ENCODE peak calls at places on chromosomes 3 and 15, in six cellular contexts. One of them, this sample, is unnamed.

GRCh38 chr3:16132926-16133325 is 41.6 kb upstream of the GALNT15 start:
- DNase-seq in gastrocnemius medialis: peak
- DNase-seq in heart left ventricle: peak
- DNase-seq in tibial nerve: no peak
- DNase-seq in H54: no peak
- DNase-seq in IMR-90: peak
- DNase-seq in this sample: no peak

GRCh38 chr3:188721312-188721711 is 450.5 kb upstream of the TPRG1 start:
- DNase-seq in gastrocnemius medialis: no peak
- DNase-seq in heart left ventricle: no peak
- DNase-seq in tibial nerve: no peak
- DNase-seq in H54: no peak
- DNase-seq in IMR-90: no peak
- DNase-seq in this sample: no peak

GRCh38 chr3:134681527-134681910 is 30.7 kb upstream of the KY start:
- DNase-seq in gastrocnemius medialis: no peak
- DNase-seq in heart left ventricle: no peak
- DNase-seq in tibial nerve: no peak
- DNase-seq in H54: no peak
- DNase-seq in IMR-90: no peak
- DNase-seq in this sample: no peak

GRCh38 chr3:101735833-101736232 is 11.4 kb downstream of the CEP97 start:
- DNase-seq in gastrocnemius medialis: no peak
- DNase-seq in heart left ventricle: no peak
- DNase-seq in tibial nerve: no peak
- DNase-seq in H54: no peak
- DNase-seq in IMR-90: no peak
- DNase-seq in this sample: no peak

GRCh38 chr3:46934508-46935167 is 41.9 kb downstream of the CCDC12 start:
- DNase-seq in gastrocnemius medialis: no peak
- DNase-seq in heart left ventricle: peak
- DNase-seq in tibial nerve: no peak
- DNase-seq in H54: peak
- DNase-seq in IMR-90: no peak
- DNase-seq in this sample: peak

GRCh38 chr15:89680282-89680873 is 1.2 kb upstream of the PLIN1 start:
- DNase-seq in gastrocnemius medialis: peak
- DNase-seq in heart left ventricle: peak
- DNase-seq in tibial nerve: peak
- DNase-seq in H54: no peak
- DNase-seq in IMR-90: peak
- DNase-seq in this sample: no peak

GRCh38 chr3:130601662-130602061 is 84.7 kb downstream of the COL6A6 start:
- DNase-seq in gastrocnemius medialis: no peak
- DNase-seq in heart left ventricle: no peak
- DNase-seq in tibial nerve: no peak
- DNase-seq in H54: no peak
- DNase-seq in IMR-90: peak
- DNase-seq in this sample: no peak

GRCh38 chr3:125110016-125110875 is 54.4 kb upstream of the HEG1 start:
- DNase-seq in gastrocnemius medialis: no peak
- DNase-seq in heart left ventricle: no peak
- DNase-seq in tibial nerve: no peak
- DNase-seq in H54: peak
- DNase-seq in IMR-90: peak
- DNase-seq in this sample: no peak

GRCh38 chr3:68985391-68985790 is 28.1 kb downstream of the EOGT start:
- DNase-seq in gastrocnemius medialis: no peak
- DNase-seq in heart left ventricle: no peak
- DNase-seq in tibial nerve: no peak
- DNase-seq in H54: no peak
- DNase-seq in IMR-90: peak
- DNase-seq in this sample: no peak

GRCh38 chr3:113736548-113737089 is 9.4 kb downstream of the NAA50 start:
- DNase-seq in gastrocnemius medialis: no peak
- DNase-seq in heart left ventricle: no peak
- DNase-seq in tibial nerve: no peak
- DNase-seq in H54: no peak
- DNase-seq in IMR-90: peak
- DNase-seq in this sample: peak

GRCh38 chr3:41768363-41768762 is 193.5 kb downstream of the ULK4 start:
- DNase-seq in gastrocnemius medialis: no peak
- DNase-seq in heart left ventricle: no peak
- DNase-seq in tibial nerve: no peak
- DNase-seq in H54: no peak
- DNase-seq in IMR-90: no peak
- DNase-seq in this sample: no peak

GRCh38 chr15:29538110-29538509 is 268.5 kb upstream of the NSMCE3 start:
- DNase-seq in gastrocnemius medialis: no peak
- DNase-seq in heart left ventricle: no peak
- DNase-seq in tibial nerve: no peak
- DNase-seq in H54: no peak
- DNase-seq in IMR-90: no peak
- DNase-seq in this sample: no peak

GRCh38 chr3:187982149-187982548 is 171.8 kb upstream of the LPP start:
- DNase-seq in gastrocnemius medialis: no peak
- DNase-seq in heart left ventricle: no peak
- DNase-seq in tibial nerve: no peak
- DNase-seq in H54: no peak
- DNase-seq in IMR-90: no peak
- DNase-seq in this sample: no peak

GRCh38 chr3:49006591-49007067 is 562 bp upstream of the WDR6 start:
- DNase-seq in gastrocnemius medialis: no peak
- DNase-seq in heart left ventricle: peak
- DNase-seq in tibial nerve: no peak
- DNase-seq in H54: no peak
- DNase-seq in IMR-90: peak
- DNase-seq in this sample: peak

GRCh38 chr3:40842714-40843113 is 318.0 kb downstream of the ZNF621 start:
- DNase-seq in gastrocnemius medialis: no peak
- DNase-seq in heart left ventricle: no peak
- DNase-seq in tibial nerve: no peak
- DNase-seq in H54: no peak
- DNase-seq in IMR-90: no peak
- DNase-seq in this sample: no peak

GRCh38 chr15:63605816-63606215 is 8.6 kb downstream of the FBXL22 start:
- DNase-seq in gastrocnemius medialis: no peak
- DNase-seq in heart left ventricle: no peak
- DNase-seq in tibial nerve: no peak
- DNase-seq in H54: no peak
- DNase-seq in IMR-90: no peak
- DNase-seq in this sample: no peak

GRCh38 chr15:71812966-71813722 is 2.8 kb downstream of the NR2E3 start:
- DNase-seq in gastrocnemius medialis: peak
- DNase-seq in heart left ventricle: no peak
- DNase-seq in tibial nerve: no peak
- DNase-seq in H54: no peak
- DNase-seq in IMR-90: no peak
- DNase-seq in this sample: no peak

GRCh38 chr3:78562318-78562717 is 1205.5 kb downstream of the ROBO1 start:
- DNase-seq in gastrocnemius medialis: no peak
- DNase-seq in heart left ventricle: no peak
- DNase-seq in tibial nerve: no peak
- DNase-seq in H54: no peak
- DNase-seq in IMR-90: no peak
- DNase-seq in this sample: no peak

GRCh38 chr3:72393455-72393854 is 454.8 kb downstream of the SHQ1 start:
- DNase-seq in gastrocnemius medialis: no peak
- DNase-seq in heart left ventricle: no peak
- DNase-seq in tibial nerve: no peak
- DNase-seq in H54: no peak
- DNase-seq in IMR-90: no peak
- DNase-seq in this sample: no peak

GRCh38 chr15:90638241-90638691 is 78.9 kb upstream of the BLM start:
- DNase-seq in gastrocnemius medialis: no peak
- DNase-seq in heart left ventricle: no peak
- DNase-seq in tibial nerve: no peak
- DNase-seq in H54: no peak
- DNase-seq in IMR-90: no peak
- DNase-seq in this sample: no peak

GRCh38 chr15:59298255-59298856 is 74.3 kb downstream of the MYO1E start:
- DNase-seq in gastrocnemius medialis: no peak
- DNase-seq in heart left ventricle: no peak
- DNase-seq in tibial nerve: no peak
- DNase-seq in H54: no peak
- DNase-seq in IMR-90: peak
- DNase-seq in this sample: no peak

GRCh38 chr3:163878396-163878795 is 1199.9 kb downstream of the SI start:
- DNase-seq in gastrocnemius medialis: no peak
- DNase-seq in heart left ventricle: no peak
- DNase-seq in tibial nerve: no peak
- DNase-seq in H54: no peak
- DNase-seq in IMR-90: no peak
- DNase-seq in this sample: no peak

GRCh38 chr15:99137111-99137546 is 32.2 kb downstream of the SYNM start:
- DNase-seq in gastrocnemius medialis: no peak
- DNase-seq in heart left ventricle: no peak
- DNase-seq in tibial nerve: no peak
- DNase-seq in H54: no peak
- DNase-seq in IMR-90: no peak
- DNase-seq in this sample: no peak

GRCh38 chr3:38555926-38556325 is 59.8 kb downstream of the EXOG start:
- DNase-seq in gastrocnemius medialis: no peak
- DNase-seq in heart left ventricle: no peak
- DNase-seq in tibial nerve: no peak
- DNase-seq in H54: no peak
- DNase-seq in IMR-90: no peak
- DNase-seq in this sample: no peak

GRCh38 chr15:49045691-49046112 is 544 bp downstream of the SECISBP2L start:
- DNase-seq in gastrocnemius medialis: peak
- DNase-seq in heart left ventricle: no peak
- DNase-seq in tibial nerve: no peak
- DNase-seq in H54: peak
- DNase-seq in IMR-90: peak
- DNase-seq in this sample: peak

GRCh38 chr15:56208185-56208584 is 35.5 kb downstream of the RFX7 start:
- DNase-seq in gastrocnemius medialis: no peak
- DNase-seq in heart left ventricle: no peak
- DNase-seq in tibial nerve: no peak
- DNase-seq in H54: no peak
- DNase-seq in IMR-90: no peak
- DNase-seq in this sample: no peak

GRCh38 chr3:126003447-126004190 is 34.6 kb downstream of the ROPN1B start:
- DNase-seq in gastrocnemius medialis: no peak
- DNase-seq in heart left ventricle: no peak
- DNase-seq in tibial nerve: no peak
- DNase-seq in H54: no peak
- DNase-seq in IMR-90: no peak
- DNase-seq in this sample: no peak

DNA sequence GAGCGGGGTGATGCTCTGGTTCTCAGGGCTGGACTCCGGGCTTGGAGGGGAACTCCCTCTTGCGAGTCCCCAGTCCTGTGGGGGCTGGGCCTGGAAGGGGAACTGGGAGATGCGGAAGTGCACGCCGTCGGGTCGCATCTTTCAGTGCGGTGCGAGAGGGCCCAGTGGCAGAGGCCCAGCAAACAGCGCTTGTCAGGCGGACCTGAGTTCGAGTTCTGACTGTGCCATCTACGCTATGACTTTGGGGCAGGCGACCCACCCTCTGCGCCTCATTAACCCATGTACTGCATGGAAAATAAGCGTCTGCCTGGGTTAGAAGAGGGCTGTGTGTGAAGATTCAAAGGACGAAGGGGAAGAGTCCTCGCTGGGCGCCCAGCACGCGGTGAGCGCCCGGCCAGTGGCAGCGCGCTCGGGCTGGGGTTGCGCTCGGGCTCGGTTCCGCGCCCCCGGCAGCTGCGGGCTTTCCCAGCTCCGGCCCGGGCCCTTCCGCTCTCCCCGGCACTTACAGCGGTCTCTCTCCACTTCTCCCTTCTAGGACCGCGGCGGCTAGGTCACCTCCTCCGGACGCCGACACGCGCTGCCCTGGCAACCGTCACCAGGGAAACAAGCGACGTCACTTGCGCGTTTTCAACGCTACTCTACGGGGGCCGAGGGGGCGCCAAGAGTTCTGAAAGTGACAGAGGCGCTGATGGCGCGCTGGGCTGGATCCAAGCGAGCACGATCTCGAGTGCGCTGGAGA is at the start of gene CCDC13:
- DNase-seq in gastrocnemius medialis: peak
- DNase-seq in heart left ventricle: peak
- DNase-seq in tibial nerve: peak
- DNase-seq in H54: peak
- DNase-seq in IMR-90: peak
- DNase-seq in this sample: peak
- TF ChIP-seq POLR2A in gastrocnemius medialis: no peak
- TF ChIP-seq POLR2A in heart left ventricle: no peak
- TF ChIP-seq POLR2A in tibial nerve: peak
- TF ChIP-seq POLR2A in H54: no peak
- TF ChIP-seq POLR2A in IMR-90: no peak
- TF ChIP-seq POLR2A in this sample: peak

GRCh38 chr3:152403632-152404066 is 134.9 kb downstream of the MBNL1 start:
- DNase-seq in gastrocnemius medialis: peak
- DNase-seq in heart left ventricle: peak
- DNase-seq in tibial nerve: peak
- DNase-seq in H54: no peak
- DNase-seq in IMR-90: peak
- DNase-seq in this sample: no peak
- TF ChIP-seq POLR2A in gastrocnemius medialis: peak
- TF ChIP-seq POLR2A in heart left ventricle: no peak
- TF ChIP-seq POLR2A in tibial nerve: peak
- TF ChIP-seq POLR2A in H54: no peak
- TF ChIP-seq POLR2A in IMR-90: no peak
- TF ChIP-seq POLR2A in this sample: no peak

DNA sequence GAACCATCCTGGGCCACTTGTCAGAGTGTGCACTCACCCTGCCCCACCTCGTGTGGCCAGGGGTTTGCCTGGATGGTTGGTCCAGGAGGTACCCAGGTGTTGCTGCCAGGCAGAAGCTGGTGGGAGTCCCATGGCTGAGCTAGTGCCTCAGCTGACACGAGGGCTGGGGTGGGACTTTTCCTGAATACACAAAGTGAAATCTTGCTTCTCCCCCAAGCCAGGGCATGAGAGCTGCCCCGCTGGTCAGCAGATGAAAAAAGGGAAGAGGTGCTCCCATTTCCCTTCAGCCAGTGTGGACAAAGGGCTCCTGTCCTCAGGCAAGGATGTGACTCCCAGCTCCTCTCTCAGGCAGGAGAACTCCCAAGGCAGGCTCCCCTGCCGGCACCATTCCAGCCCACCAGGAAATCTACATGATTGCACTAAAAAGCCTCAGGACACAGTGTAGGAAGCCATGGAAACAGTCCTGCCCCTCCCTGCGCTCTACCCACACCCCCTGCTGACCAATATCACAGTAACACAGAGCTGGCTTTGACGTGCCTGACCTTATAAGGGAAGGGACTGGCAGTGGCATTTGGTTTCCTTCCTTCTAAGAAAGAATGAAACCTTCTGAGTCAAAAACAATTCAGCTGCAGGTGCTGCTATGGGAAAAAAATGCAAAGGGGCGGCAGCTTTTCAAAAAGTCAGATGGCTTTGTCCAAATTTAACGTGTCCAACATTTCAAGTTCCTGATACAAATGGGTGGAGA is 33.9 kb downstream of the MYO5C start:
- DNase-seq in gastrocnemius medialis: peak
- DNase-seq in heart left ventricle: peak
- DNase-seq in tibial nerve: peak
- DNase-seq in H54: peak
- DNase-seq in IMR-90: peak
- DNase-seq in this sample: peak
- TF ChIP-seq POLR2A in gastrocnemius medialis: no peak
- TF ChIP-seq POLR2A in heart left ventricle: no peak
- TF ChIP-seq POLR2A in tibial nerve: no peak
- TF ChIP-seq POLR2A in H54: no peak
- TF ChIP-seq POLR2A in IMR-90: no peak
- TF ChIP-seq POLR2A in this sample: no peak

GRCh38 chr3:170024581-170024980 is 13.2 kb upstream of the GPR160 start:
- DNase-seq in gastrocnemius medialis: no peak
- DNase-seq in heart left ventricle: no peak
- DNase-seq in tibial nerve: no peak
- DNase-seq in H54: no peak
- DNase-seq in IMR-90: no peak
- DNase-seq in this sample: no peak
- TF ChIP-seq POLR2A in gastrocnemius medialis: no peak
- TF ChIP-seq POLR2A in heart left ventricle: no peak
- TF ChIP-seq POLR2A in tibial nerve: no peak
- TF ChIP-seq POLR2A in H54: no peak
- TF ChIP-seq POLR2A in IMR-90: no peak
- TF ChIP-seq POLR2A in this sample: no peak